ENCODE peak calls at places on chromosomes 13 and 19, in ten cellular contexts. Z is IMR-90, U is uterus, F is right lobe of liver, R is A549, D is esophagus muscularis mucosa, S is GM12878, E is spleen, J is body of pancreas, W is heart left ventricle. X is an unnamed sample.
A peak's percentile ranks its signal among the peaks of the same experiment; 100 is the strongest.

GRCh38 chr13:72820156-72820897 is 38.4 kb downstream of the PIBF1 start:
- DNase-seq in Z (peak; percentile 76), F (no peak), R (no peak), D (no peak), S (no peak), U (no peak), E (no peak), W (no peak), J (no peak), X (no peak)

GRCh38 chr19:19559942-19560341 is 21.9 kb downstream of the CILP2 start:
- DNase-seq in E (no peak), J (no peak), S (no peak), F (no peak), R (no peak), D (no peak), Z (no peak), W (no peak), U (no peak), X (no peak)

GRCh38 chr13:30696278-30697176 is 38.8 kb upstream of the ALOX5AP start:
- DNase-seq in F (no peak), R (no peak), E (peak; percentile 80), W (peak; percentile 43), D (no peak), U (no peak), S (no peak), Z (peak; percentile 36), J (no peak), X (no peak)

GRCh38 chr13:113083402-113084061 is 22.1 kb upstream of the F7 start:
- DNase-seq in R (no peak), W (peak; percentile 64), E (peak; percentile 48), S (no peak), Z (peak; percentile 12), F (no peak), D (no peak), J (no peak), U (no peak), X (peak; percentile 95)

GRCh38 chr13:100818706-100819105 is 144.1 kb upstream of the TMTC4 start:
- DNase-seq in E (no peak), J (no peak), S (no peak), Z (no peak), R (no peak), U (no peak), D (no peak), F (no peak), W (no peak), X (peak; percentile 22)

GRCh38 chr19:495440-496332 is 600 bp upstream of the MADCAM1 start:
- DNase-seq in D (no peak), E (peak; percentile 87), J (no peak), R (peak; percentile 49), Z (peak; percentile 39), S (no peak), W (no peak), F (no peak), U (no peak), X (no peak)

GRCh38 chr13:99055286-99056073 is 77.6 kb upstream of the DOCK9 start:
- DNase-seq in S (no peak), R (no peak), W (no peak), J (no peak), F (no peak), E (no peak), D (no peak), U (no peak), Z (no peak), X (no peak)

GRCh38 chr19:52896431-52897148 is 845 bp downstream of the ZNF320 start:
- DNase-seq in W (peak; percentile 28), S (no peak), Z (peak; percentile 1), D (no peak), U (peak; percentile 34), J (peak; percentile 49), F (no peak), R (no peak), E (no peak), X (peak; percentile 47)

GRCh38 chr13:53200498-53201453 is 172.2 kb downstream of the OLFM4 start:
- DNase-seq in R (no peak), S (no peak), F (no peak), U (no peak), J (peak; percentile 68), D (peak; percentile 70), Z (peak; percentile 1), E (peak; percentile 71), W (peak; percentile 23), X (peak; percentile 85)

DNA sequence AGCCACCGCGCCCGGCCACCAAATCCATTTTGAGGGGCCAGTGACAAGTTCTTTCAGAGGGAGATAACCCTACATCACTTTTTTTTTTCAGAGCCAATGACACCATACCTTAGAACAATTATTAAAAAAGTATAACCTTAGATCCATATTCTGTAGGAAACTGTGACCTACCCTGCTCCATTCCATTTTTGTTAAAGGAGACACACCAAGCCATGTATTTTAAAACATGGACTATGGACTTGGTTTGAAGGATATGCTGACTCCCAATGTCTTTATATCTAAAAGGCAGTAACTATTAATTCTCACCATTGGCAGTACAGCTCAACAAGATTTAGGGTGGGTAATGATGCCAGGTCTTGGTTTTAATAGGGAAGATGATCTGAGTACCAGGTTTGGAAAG is 1.1 kb downstream of the GSK3A start:
- DNase-seq in U (no peak), R (no peak), D (no peak), F (no peak), W (no peak), S (no peak), J (no peak), E (no peak), Z (no peak), X (no peak)
- H3K4me1 ChIP-seq in U (peaks cover 4% of the 10 kb centered on the region), R (peaks cover 27% of the 10 kb centered on the region), D (peaks cover 55% of the 10 kb centered on the region), F (no peaks in the 10 kb centered on the region), W (peaks cover 49% of the 10 kb centered on the region), S (peaks cover 14% of the 10 kb centered on the region), J (peaks cover 48% of the 10 kb centered on the region), E (peaks cover 58% of the 10 kb centered on the region), Z (peaks cover 6% of the 10 kb centered on the region), X (peaks cover 27% of the 10 kb centered on the region)

GRCh38 chr19:4375620-4376228 is 24.6 kb downstream of the SH3GL1 start:
- DNase-seq in E (no peak), F (no peak), S (peak; percentile 90), R (no peak), J (peak; percentile 56), Z (peak; percentile 81), W (no peak), D (no peak), U (peak; percentile 52), X (no peak)

GRCh38 chr19:4375164-4375619 is 25.2 kb downstream of the SH3GL1 start:
- DNase-seq in R (no peak), E (no peak), J (peak; percentile 80), Z (no peak), F (peak; percentile 48), S (no peak), D (no peak), W (no peak), U (no peak), X (peak; percentile 84)

GRCh38 chr19:4378886-4379285 is 21.5 kb downstream of the SH3GL1 start:
- DNase-seq in D (no peak), J (no peak), W (no peak), U (no peak), R (no peak), E (no peak), S (no peak), F (no peak), Z (no peak), X (peak; percentile 55)

GRCh38 chr19:4376245-4376990 is 23.9 kb downstream of the SH3GL1 start:
- DNase-seq in E (no peak), J (peak; percentile 49), W (no peak), F (no peak), D (no peak), R (no peak), S (no peak), U (no peak), Z (no peak), X (no peak)

DNA sequence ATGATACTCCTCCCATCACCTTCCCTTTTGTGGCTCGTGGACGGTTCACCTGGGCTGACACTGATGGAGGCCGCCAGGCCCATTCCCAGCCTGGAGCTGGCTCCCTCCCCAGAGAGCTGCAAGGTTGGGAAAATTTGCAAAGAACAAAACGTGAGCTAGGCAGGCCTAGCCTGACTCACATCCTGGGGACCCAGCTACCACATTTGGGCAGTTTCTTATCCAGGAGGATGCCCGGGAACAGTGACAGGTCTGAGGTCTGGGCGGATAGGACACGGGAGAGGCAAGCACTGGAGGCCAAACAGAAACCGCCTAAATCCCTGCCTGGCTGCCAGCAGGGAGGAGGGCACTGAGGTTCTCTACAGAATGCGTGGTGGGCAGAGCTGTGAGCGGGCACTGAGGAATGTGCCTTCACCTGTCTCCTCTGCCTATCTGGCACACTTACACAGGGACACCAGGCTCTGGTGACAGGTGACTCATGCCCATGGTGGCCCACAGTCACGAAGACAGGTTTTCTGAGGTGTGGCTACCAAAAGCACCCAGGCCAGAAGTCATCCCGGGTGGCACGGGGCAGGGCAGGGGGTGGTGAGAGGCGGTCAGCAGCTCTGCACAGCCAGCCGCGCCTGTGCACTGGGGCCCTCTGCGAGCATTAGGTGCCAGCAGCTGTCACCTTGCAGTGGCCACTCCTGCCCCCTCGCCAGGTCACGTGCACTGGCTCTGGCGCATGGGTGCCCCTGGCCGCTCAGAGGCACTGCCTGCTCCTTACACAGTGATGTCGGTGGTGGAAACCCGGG is 23.2 kb downstream of the SH3GL1 start:
- DNase-seq in Z (peak; percentile 50), R (no peak), E (no peak), D (no peak), F (peak; percentile 54), J (peak; percentile 73), U (peak; percentile 18), W (no peak), S (no peak), X (no peak)
- H3K27ac ChIP-seq in Z (no peak overlapping the region), R (peak overlapping the region; percentile 99), E (no peak overlapping the region), D (peak overlapping the region; percentile 88), F (no peak overlapping the region), J (peak overlapping the region; percentile 80), U (peak overlapping the region; percentile 84), W (no peak overlapping the region), S (peak overlapping the region; percentile 93), X (no peak overlapping the region)

GRCh38 chr13:32426191-32426980 is 1.5 kb downstream of the N4BP2L1 start:
- DNase-seq in R (no peak), U (no peak), S (peak; percentile 73), J (no peak), D (no peak), W (peak; percentile 22), E (peak; percentile 77), F (peak; percentile 50), Z (no peak), X (no peak)
- TF ChIP-seq POLR2A in R (no peak), U (no peak), S (no peak), J (no peak), D (no peak), W (no peak), E (no peak), F (no peak), Z (no peak), X (no peak)

GRCh38 chr19:10026744-10027143 is 13.5 kb downstream of the RDH8 start:
- DNase-seq in J (no peak), Z (no peak), S (no peak), E (no peak), U (no peak), F (no peak), W (no peak), D (no peak), R (no peak), X (no peak)
- H3K4me1 ChIP-seq in J (peaks cover 7% of the 10 kb centered on the region), Z (peaks cover 2% of the 10 kb centered on the region), S (no peaks in the 10 kb centered on the region), E (peaks cover 9% of the 10 kb centered on the region), U (no peaks in the 10 kb centered on the region), F (no peaks in the 10 kb centered on the region), W (peaks cover 7% of the 10 kb centered on the region), D (peaks cover 7% of the 10 kb centered on the region), R (peaks cover 7% of the 10 kb centered on the region), X (peaks cover 7% of the 10 kb centered on the region)

GRCh38 chr19:4456843-4457653 is 546 bp downstream of the UBXN6 start:
- DNase-seq in D (no peak), S (no peak), J (no peak), F (peak; percentile 58), U (peak; percentile 53), W (peak; percentile 70), R (peak; percentile 35), E (peak; percentile 79), Z (peak; percentile 56), X (peak; percentile 39)
- H3K27ac ChIP-seq in D (peak overlapping the region; percentile 88), S (peak overlapping the region; percentile 61), J (peak overlapping the region; percentile 87), F (peak overlapping the region; percentile 57), U (peak overlapping the region; percentile 99), W (peak overlapping the region; percentile 69), R (peak overlapping the region; percentile 81), E (peak overlapping the region; percentile 88), Z (peak overlapping the region; percentile 99), X (peak overlapping the region; percentile 98)

GRCh38 chr19:46413262-46414031 is at the start of gene CCDC8:
- DNase-seq in J (peak; percentile 94), W (peak; percentile 91), R (no peak), D (no peak), F (no peak), S (no peak), E (no peak), Z (peak; percentile 92), U (peak; percentile 95), X (peak; percentile 96)
- TF ChIP-seq POLR2A in J (peak; percentile 91), W (peak; percentile 79), R (no peak), D (no peak), F (no peak), S (no peak), E (no peak), Z (peak; percentile 47), U (peak; percentile 96), X (peak; percentile 27)